ENCODE peak calls at places on chromosomes 16 and 17, in five cellular contexts. One of them, this sample, is unnamed.

GRCh38 chr16:60651351-60651750 is 1384.9 kb downstream of the CDH8 start:
- DNase-seq in B cell: no peak
- DNase-seq in mucosa of descending colon: no peak
- DNase-seq in H9: no peak
- DNase-seq in breast epithelium: no peak
- DNase-seq in this sample: no peak

GRCh38 chr16:57770361-57770760 is 31.9 kb downstream of the KIFC3 start:
- DNase-seq in B cell: no peak
- DNase-seq in mucosa of descending colon: no peak
- DNase-seq in H9: no peak
- DNase-seq in breast epithelium: no peak
- DNase-seq in this sample: no peak

GRCh38 chr16:85391175-85391707 is 221.9 kb upstream of the GSE1 start:
- DNase-seq in B cell: no peak
- DNase-seq in mucosa of descending colon: no peak
- DNase-seq in H9: no peak
- DNase-seq in breast epithelium: no peak
- DNase-seq in this sample: no peak

GRCh38 chr16:84543931-84544776 is 39.7 kb upstream of the MEAK7 start:
- DNase-seq in B cell: no peak
- DNase-seq in mucosa of descending colon: peak
- DNase-seq in H9: no peak
- DNase-seq in breast epithelium: no peak
- DNase-seq in this sample: no peak

GRCh38 chr17:33234930-33235685 is 58.0 kb downstream of the ASIC2 start:
- DNase-seq in B cell: no peak
- DNase-seq in mucosa of descending colon: no peak
- DNase-seq in H9: no peak
- DNase-seq in breast epithelium: peak
- DNase-seq in this sample: peak

GRCh38 chr16:166375-167116 is 768 bp downstream of the HBM start:
- DNase-seq in B cell: no peak
- DNase-seq in mucosa of descending colon: peak
- DNase-seq in H9: no peak
- DNase-seq in breast epithelium: no peak
- DNase-seq in this sample: no peak

GRCh38 chr16:84973776-84974523 is 37.4 kb downstream of the ZDHHC7 start:
- DNase-seq in B cell: no peak
- DNase-seq in mucosa of descending colon: no peak
- DNase-seq in H9: no peak
- DNase-seq in breast epithelium: no peak
- DNase-seq in this sample: no peak

GRCh38 chr17:45282683-45283644 is 21.1 kb upstream of the SPATA32 start:
- DNase-seq in B cell: no peak
- DNase-seq in mucosa of descending colon: no peak
- DNase-seq in H9: no peak
- DNase-seq in breast epithelium: no peak
- DNase-seq in this sample: no peak

GRCh38 chr17:39360537-39360936 is 40.9 kb downstream of the FBXL20 start:
- DNase-seq in B cell: no peak
- DNase-seq in mucosa of descending colon: no peak
- DNase-seq in H9: no peak
- DNase-seq in breast epithelium: no peak
- DNase-seq in this sample: no peak

GRCh38 chr17:13995856-13996635 is 73.3 kb upstream of the COX10 start:
- DNase-seq in B cell: no peak
- DNase-seq in mucosa of descending colon: no peak
- DNase-seq in H9: no peak
- DNase-seq in breast epithelium: no peak
- DNase-seq in this sample: no peak

GRCh38 chr16:89581861-89582563 is 6.5 kb downstream of the CPNE7 start:
- DNase-seq in B cell: no peak
- DNase-seq in mucosa of descending colon: no peak
- DNase-seq in H9: no peak
- DNase-seq in breast epithelium: peak
- DNase-seq in this sample: no peak

GRCh38 chr16:28879261-28879840 is 1.1 kb downstream of the ATP2A1 start:
- DNase-seq in B cell: no peak
- DNase-seq in mucosa of descending colon: no peak
- DNase-seq in H9: no peak
- DNase-seq in breast epithelium: no peak
- DNase-seq in this sample: no peak

GRCh38 chr17:61997649-61998048 is 67.4 kb downstream of the MED13 start:
- DNase-seq in B cell: no peak
- DNase-seq in mucosa of descending colon: no peak
- DNase-seq in H9: no peak
- DNase-seq in breast epithelium: no peak
- DNase-seq in this sample: no peak

GRCh38 chr17:61139219-61139618 is 260.4 kb upstream of the TBX2 start:
- DNase-seq in B cell: peak
- DNase-seq in mucosa of descending colon: peak
- DNase-seq in H9: no peak
- DNase-seq in breast epithelium: peak
- DNase-seq in this sample: no peak

GRCh38 chr16:592518-593306 is 2.8 kb downstream of the RAB40C start:
- DNase-seq in B cell: no peak
- DNase-seq in mucosa of descending colon: peak
- DNase-seq in H9: no peak
- DNase-seq in breast epithelium: peak
- DNase-seq in this sample: no peak

GRCh38 chr17:45171338-45172231 is 9.9 kb downstream of the HEXIM2 start:
- DNase-seq in B cell: no peak
- DNase-seq in mucosa of descending colon: peak
- DNase-seq in H9: peak
- DNase-seq in breast epithelium: peak
- DNase-seq in this sample: no peak

GRCh38 chr16:3142770-3143169 is 7.9 kb downstream of the ZNF213 start:
- DNase-seq in B cell: no peak
- DNase-seq in mucosa of descending colon: no peak
- DNase-seq in H9: no peak
- DNase-seq in breast epithelium: no peak
- DNase-seq in this sample: no peak

GRCh38 chr17:45129426-45129939 is 2.8 kb downstream of the PLCD3 start:
- DNase-seq in B cell: no peak
- DNase-seq in mucosa of descending colon: peak
- DNase-seq in H9: no peak
- DNase-seq in breast epithelium: peak
- DNase-seq in this sample: no peak

GRCh38 chr17:78677303-78678219 is 100.4 kb upstream of the DNAH17 start:
- DNase-seq in B cell: no peak
- DNase-seq in mucosa of descending colon: no peak
- DNase-seq in H9: no peak
- DNase-seq in breast epithelium: no peak
- DNase-seq in this sample: no peak

GRCh38 chr16:52991572-52991971 is 61.1 kb downstream of the CHD9NB start:
- DNase-seq in B cell: no peak
- DNase-seq in mucosa of descending colon: no peak
- DNase-seq in H9: no peak
- DNase-seq in breast epithelium: no peak
- DNase-seq in this sample: no peak

DNA sequence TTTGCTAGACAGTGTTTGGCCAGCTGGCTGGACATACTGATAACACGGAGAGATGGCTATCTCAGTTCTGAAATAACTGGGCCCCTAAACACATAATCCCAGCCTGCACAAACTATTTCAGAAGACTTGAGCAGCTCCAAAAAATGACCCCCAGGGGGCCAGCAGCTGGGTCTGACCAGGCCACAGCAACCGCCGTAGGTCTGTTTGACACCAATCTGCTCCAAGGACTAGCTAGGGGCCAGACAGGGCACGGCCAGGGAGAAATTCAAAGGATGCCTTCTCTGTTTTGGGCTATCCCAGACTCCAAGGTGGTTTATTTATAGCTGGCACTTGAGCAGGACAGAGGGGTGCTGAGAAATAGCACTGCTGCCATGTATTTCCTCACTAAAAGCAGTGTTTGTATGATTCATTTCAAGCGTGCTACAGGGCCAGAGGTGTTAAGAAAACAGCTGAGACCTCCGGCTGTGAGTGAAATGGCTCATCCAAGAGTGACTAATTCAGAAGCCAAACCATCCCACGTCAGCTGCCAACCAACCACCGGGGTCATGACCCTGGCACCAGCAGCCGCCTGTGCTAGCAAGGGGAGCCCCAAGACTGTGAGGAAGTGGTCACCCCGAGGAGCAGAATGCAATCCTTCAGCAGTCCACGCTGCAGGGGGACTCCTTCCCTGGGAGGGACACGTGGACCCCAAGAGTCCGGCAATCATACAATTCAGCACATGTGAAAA is 5.7 kb downstream of the GGA2 start:
- DNase-seq in B cell: peak
- DNase-seq in mucosa of descending colon: peak
- DNase-seq in H9: peak
- DNase-seq in breast epithelium: peak
- DNase-seq in this sample: peak
- TF ChIP-seq CTCF in B cell: no peak
- TF ChIP-seq CTCF in mucosa of descending colon: no peak
- TF ChIP-seq CTCF in H9: no peak
- TF ChIP-seq CTCF in breast epithelium: no peak
- TF ChIP-seq CTCF in this sample: no peak

GRCh38 chr17:979539-980405 is at the start of gene NXN:
- DNase-seq in B cell: peak
- DNase-seq in mucosa of descending colon: peak
- DNase-seq in H9: peak
- DNase-seq in breast epithelium: peak
- DNase-seq in this sample: peak
- TF ChIP-seq CTCF in B cell: no peak
- TF ChIP-seq CTCF in mucosa of descending colon: no peak
- TF ChIP-seq CTCF in H9: peak
- TF ChIP-seq CTCF in breast epithelium: no peak
- TF ChIP-seq CTCF in this sample: no peak

DNA sequence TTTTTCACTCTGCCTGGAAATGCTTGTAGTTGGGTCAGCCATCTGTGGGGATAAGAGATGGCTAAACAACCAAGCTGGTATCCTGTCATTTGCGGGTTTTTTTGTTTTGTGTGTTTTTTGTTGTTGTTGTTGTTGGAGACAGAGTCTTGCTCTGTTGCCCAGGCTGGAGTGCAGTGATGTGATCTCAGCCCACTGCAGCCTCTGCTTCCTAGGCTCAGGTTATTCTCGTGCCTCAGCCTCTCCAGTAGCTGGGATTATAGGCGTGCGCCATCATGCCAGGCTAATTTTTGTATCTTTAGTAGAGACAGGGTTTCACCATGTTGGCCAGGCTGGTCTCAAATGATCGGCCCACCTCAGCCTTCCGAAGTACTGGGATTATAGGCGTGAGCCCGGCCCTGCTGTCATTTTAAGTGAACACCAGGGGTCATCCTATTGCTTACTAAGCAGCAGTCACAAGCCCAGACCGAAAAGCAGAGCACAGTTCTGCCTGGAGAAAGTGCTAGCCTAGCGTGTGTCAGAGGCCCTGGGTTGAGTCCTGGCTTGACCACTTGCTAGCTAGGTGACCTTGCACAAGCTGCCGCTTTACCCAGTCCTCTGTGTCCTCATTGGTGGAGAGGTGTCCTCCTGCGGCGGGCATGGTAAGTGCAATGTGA is 4.6 kb downstream of the SMCR8 start:
- DNase-seq in B cell: no peak
- DNase-seq in mucosa of descending colon: no peak
- DNase-seq in H9: peak
- DNase-seq in breast epithelium: no peak
- DNase-seq in this sample: no peak
- TF ChIP-seq CTCF in B cell: peak
- TF ChIP-seq CTCF in mucosa of descending colon: no peak
- TF ChIP-seq CTCF in H9: peak
- TF ChIP-seq CTCF in breast epithelium: no peak
- TF ChIP-seq CTCF in this sample: no peak

DNA sequence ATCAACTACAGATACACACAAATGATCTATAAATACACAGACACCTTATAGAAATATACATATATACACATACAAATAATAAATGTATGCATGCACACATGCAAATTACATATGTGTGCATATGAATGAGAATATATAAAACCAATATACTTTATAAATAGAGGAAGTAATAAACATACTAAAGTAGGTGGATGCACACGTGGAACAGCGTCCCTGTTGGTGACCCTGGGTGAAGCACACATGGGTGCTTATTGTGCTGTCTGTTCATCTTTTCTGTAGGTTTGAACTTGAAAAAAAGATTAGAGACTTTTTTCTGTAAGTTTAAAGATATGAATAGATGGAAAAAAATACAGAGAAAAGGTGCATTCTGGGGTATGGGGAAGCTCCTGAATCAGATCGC is 111.3 kb downstream of the SDR42E1 start:
- DNase-seq in B cell: no peak
- DNase-seq in mucosa of descending colon: no peak
- DNase-seq in H9: no peak
- DNase-seq in breast epithelium: no peak
- DNase-seq in this sample: no peak
- TF ChIP-seq CTCF in B cell: no peak
- TF ChIP-seq CTCF in mucosa of descending colon: no peak
- TF ChIP-seq CTCF in H9: no peak
- TF ChIP-seq CTCF in breast epithelium: no peak
- TF ChIP-seq CTCF in this sample: no peak

GRCh38 chr17:34958438-34958837 is 2.8 kb downstream of the CCT6B start:
- DNase-seq in B cell: no peak
- DNase-seq in mucosa of descending colon: no peak
- DNase-seq in H9: no peak
- DNase-seq in breast epithelium: no peak
- DNase-seq in this sample: no peak

DNA sequence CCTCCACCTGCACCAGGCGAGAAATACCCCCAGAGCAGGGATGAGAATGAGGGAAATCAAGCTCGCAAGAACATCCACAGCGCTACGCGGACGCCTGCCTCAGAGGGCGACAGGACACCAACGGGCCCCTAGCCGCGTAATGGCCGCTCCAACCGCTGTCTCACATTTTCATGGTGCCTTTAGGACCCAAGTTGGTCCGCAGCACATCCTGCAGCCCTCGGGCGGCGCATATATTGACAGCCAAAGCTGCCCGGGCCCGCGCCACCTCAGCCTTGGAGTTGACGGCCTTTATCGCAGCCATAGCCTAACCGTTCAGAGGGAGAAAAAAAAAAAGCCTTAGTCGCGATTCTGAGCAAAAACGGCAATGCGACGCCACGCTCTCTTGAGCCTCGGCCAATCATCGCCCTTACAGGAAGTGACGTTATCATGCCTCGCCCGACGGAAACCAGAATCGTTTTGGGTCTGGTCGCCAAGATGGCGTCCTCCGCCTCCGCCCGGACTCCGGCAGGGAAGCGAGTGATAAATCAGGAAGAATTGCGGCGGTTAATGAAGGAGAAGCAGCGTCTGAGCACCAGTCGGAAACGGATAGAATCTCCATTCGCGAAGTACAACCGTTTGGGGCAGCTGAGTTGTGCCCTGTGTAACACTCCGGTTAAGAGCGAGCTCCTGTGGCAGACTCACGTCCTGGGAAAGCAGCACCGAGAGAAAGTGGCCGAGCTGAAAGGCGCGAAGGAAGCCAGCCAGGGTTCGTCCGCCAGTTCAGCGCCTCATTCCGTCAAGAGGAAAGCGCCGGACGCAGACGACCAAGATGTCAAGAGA is at the start of the genes CCT6B and ZNF830:
- DNase-seq in B cell: peak
- DNase-seq in mucosa of descending colon: peak
- DNase-seq in H9: peak
- DNase-seq in breast epithelium: peak
- DNase-seq in this sample: peak
- TF ChIP-seq CTCF in B cell: no peak
- TF ChIP-seq CTCF in mucosa of descending colon: no peak
- TF ChIP-seq CTCF in H9: no peak
- TF ChIP-seq CTCF in breast epithelium: no peak
- TF ChIP-seq CTCF in this sample: no peak

This sample was measured in omental fat pad.